ENCODE peak calls at places on chromosomes 4 and X, in five cellular contexts. H is caudate nucleus; C is tibial artery; D is ascending aorta; K is naive thymus-derived CD4-positive, alpha-beta T cell. X is an unnamed sample.

GRCh38 chr4:6464842-6465588 is 7.4 kb downstream of the PPP2R2C start:
- DNase-seq in K (no peak), C (peak; percentile 9), D (no peak), H (no peak), X (no peak)

GRCh38 chrX:130170752-130171445 is 863 bp upstream of the RAB33A start:
- DNase-seq in D (peak; percentile 66), C (no peak), K (peak; percentile 59), H (peak; percentile 90), X (no peak)

GRCh38 chr4:7514789-7515188 is 80.1 kb upstream of the PSAPL1 start:
- DNase-seq in K (no peak), C (no peak), H (no peak), D (no peak), X (no peak)

GRCh38 chr4:186936496-186937375 is 213.1 kb upstream of the FAT1 start:
- DNase-seq in D (no peak), C (no peak), K (no peak), H (no peak), X (no peak)

GRCh38 chrX:83008415-83008814 is 499.7 kb upstream of the POU3F4 start:
- DNase-seq in K (peak; percentile 8), H (no peak), D (no peak), C (no peak), X (no peak)

GRCh38 chr4:26083987-26084386 is 170.0 kb downstream of the SMIM20 start:
- DNase-seq in D (no peak), K (no peak), H (no peak), C (no peak), X (no peak)

GRCh38 chr4:156999175-156999517 is 27.5 kb upstream of the PDGFC start:
- DNase-seq in D (peak; percentile 78), K (no peak), C (peak; percentile 26), H (no peak), X (no peak)

GRCh38 chr4:38313175-38313574 is 350.8 kb upstream of the KLF3 start:
- DNase-seq in D (no peak), C (no peak), K (no peak), H (no peak), X (no peak)

GRCh38 chr4:107216379-107216778 is 180.3 kb upstream of the DKK2 start:
- DNase-seq in K (no peak), C (no peak), H (no peak), D (no peak), X (no peak)

GRCh38 chr4:113008726-113009125 is 40.7 kb upstream of the ANK2 start:
- DNase-seq in H (no peak), K (no peak), C (no peak), D (no peak), X (no peak)

GRCh38 chr4:4922441-4922840 is 63.0 kb downstream of the MSX1 start:
- DNase-seq in C (no peak), K (no peak), H (no peak), D (no peak), X (no peak)

GRCh38 chr4:16120720-16121119 is 36.9 kb upstream of the PROM1 start:
- DNase-seq in D (no peak), C (no peak), H (no peak), K (no peak), X (no peak)

GRCh38 chrX:63735882-63736281 is 49.1 kb downstream of the ARHGEF9 start:
- DNase-seq in C (no peak), K (no peak), D (no peak), H (no peak), X (no peak)

GRCh38 chr4:82372502-82372873 is 1.3 kb downstream of the HNRNPD start:
- DNase-seq in D (no peak), H (peak; percentile 26), K (peak; percentile 33), C (peak; percentile 32), X (no peak)

GRCh38 chr4:59540311-59540710 is 1659.8 kb upstream of the ADGRL3 start:
- DNase-seq in D (no peak), K (no peak), C (no peak), H (no peak), X (no peak)

GRCh38 chrX:110992611-110993010 is 103.4 kb upstream of the PAK3 start:
- DNase-seq in C (no peak), H (no peak), D (no peak), K (peak; percentile 20), X (no peak)

GRCh38 chrX:12978205-12979010 is 3.5 kb downstream of the TMSB4X start:
- DNase-seq in H (peak; percentile 22), C (no peak), D (peak; percentile 68), K (peak; percentile 88), X (no peak)

GRCh38 chrX:153517421-153517820 is at the start of gene ATP2B3:
- DNase-seq in D (no peak), H (peak; percentile 26), C (no peak), K (no peak), X (no peak)

GRCh38 chr4:25973346-25973745 is 59.3 kb downstream of the SMIM20 start:
- DNase-seq in D (no peak), H (no peak), C (no peak), K (no peak), X (no peak)

GRCh38 chrX:459611-460010 is 72.9 kb upstream of the PPP2R3B start:
- DNase-seq in H (no peak), D (no peak), C (no peak), K (no peak), X (no peak)

GRCh38 chrX:31036895-31037294 is 34.9 kb downstream of the FTHL17 start:
- DNase-seq in H (no peak), C (peak; percentile 23), D (no peak), K (no peak), X (no peak)

GRCh38 chrX:120302434-120302833 is 8.8 kb downstream of the TMEM255A start:
- DNase-seq in C (no peak), K (no peak), D (no peak), H (no peak), X (no peak)

GRCh38 chr4:103008875-103009729 is 10.4 kb downstream of the SLC9B1 start:
- DNase-seq in K (peak; percentile 67), H (no peak), D (no peak), C (no peak), X (no peak)

GRCh38 chrX:39313149-39313548 is 511.9 kb downstream of the MID1IP1 start:
- DNase-seq in H (no peak), D (no peak), C (no peak), K (no peak), X (no peak)

GRCh38 chrX:39310925-39311324 is 509.7 kb downstream of the MID1IP1 start:
- DNase-seq in K (no peak), D (no peak), H (no peak), C (no peak), X (no peak)

GRCh38 chrX:39309018-39309620 is 507.9 kb downstream of the MID1IP1 start:
- DNase-seq in K (peak; percentile 43), C (no peak), H (no peak), D (no peak), X (no peak)

GRCh38 chrX:39309721-39310152 is 508.5 kb downstream of the MID1IP1 start:
- DNase-seq in C (no peak), D (no peak), K (peak; percentile 81), H (no peak), X (no peak)

GRCh38 chrX:39311646-39312045 is 510.4 kb downstream of the MID1IP1 start:
- DNase-seq in C (no peak), D (no peak), H (no peak), K (peak; percentile 27), X (no peak)
- H3K27ac ChIP-seq in C (no peak overlapping the region), D (no peak overlapping the region), H (no peak overlapping the region), K (peak overlapping the region; percentile 84), X (no peak overlapping the region)

DNA sequence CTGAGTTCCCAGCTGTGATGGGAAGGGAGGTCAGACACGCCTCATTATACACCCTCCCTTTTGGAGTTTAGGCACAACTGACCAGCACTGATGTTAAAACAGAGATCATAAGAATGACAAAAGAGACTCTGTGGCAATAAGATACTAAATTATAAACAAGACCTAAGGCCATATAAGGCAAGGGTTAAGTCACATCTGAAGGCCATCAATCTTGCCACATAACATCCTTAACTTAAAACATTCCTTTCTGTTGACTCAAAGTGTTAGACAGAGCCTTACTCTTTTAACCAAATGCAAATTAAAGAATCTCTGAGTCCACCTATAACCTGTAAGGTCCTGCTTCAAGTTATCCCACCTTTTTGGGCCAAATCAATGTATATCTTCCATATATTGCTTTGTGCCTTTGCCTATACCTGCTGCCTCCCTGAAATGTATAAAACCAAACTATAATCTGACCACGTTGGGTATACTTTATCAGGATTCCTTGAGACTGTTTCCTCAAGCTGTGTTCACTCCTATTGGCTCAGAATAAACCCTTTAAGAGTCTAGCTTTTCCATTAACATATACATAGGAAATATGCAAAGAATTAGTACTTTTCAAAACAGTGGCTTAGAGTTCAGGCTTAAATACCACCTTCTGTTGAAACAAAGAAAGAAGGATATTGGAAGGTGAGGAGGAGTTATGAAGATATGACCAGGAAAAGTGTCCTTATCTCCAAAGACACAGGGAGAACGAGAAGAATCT is 214.4 kb upstream of the PPP1R2C start:
- DNase-seq in H (no peak), C (no peak), K (no peak), D (no peak), X (no peak)
- H3K27ac ChIP-seq in H (no peak overlapping the region), C (no peak overlapping the region), K (no peak overlapping the region), D (no peak overlapping the region), X (no peak overlapping the region)

DNA sequence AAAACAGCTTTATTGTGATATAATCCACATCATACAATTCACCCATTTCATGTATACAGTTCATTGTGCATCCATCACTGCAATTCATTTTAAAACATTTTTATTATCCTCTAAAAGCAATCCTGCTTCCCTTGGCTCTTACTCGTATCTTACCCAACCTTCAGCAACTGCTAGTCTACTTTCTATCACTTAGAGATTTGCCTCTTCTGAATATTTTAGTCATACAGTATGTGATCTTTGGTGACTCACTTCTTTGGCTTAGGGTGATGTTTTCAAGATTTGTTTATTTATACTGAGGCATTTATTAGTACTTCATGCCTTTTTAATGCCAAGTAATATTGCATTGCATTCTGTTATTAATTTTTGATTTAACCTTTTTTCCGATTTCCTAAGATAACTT is 15.0 kb upstream of the MSMO1 start:
- DNase-seq in H (no peak), D (no peak), K (no peak), C (no peak), X (no peak)
- H3K27ac ChIP-seq in H (no peak overlapping the region), D (no peak overlapping the region), K (no peak overlapping the region), C (no peak overlapping the region), X (no peak overlapping the region)

GRCh38 chr4:62004881-62005280 is 804.8 kb downstream of the ADGRL3 start:
- DNase-seq in K (no peak), C (no peak), D (no peak), H (no peak), X (no peak)
- H3K27ac ChIP-seq in K (no peak overlapping the region), C (no peak overlapping the region), D (no peak overlapping the region), H (no peak overlapping the region), X (no peak overlapping the region)

GRCh38 chr4:36177946-36178345 is 66.4 kb downstream of the ARAP2 start:
- DNase-seq in K (no peak), D (no peak), H (no peak), C (no peak), X (no peak)
- H3K27ac ChIP-seq in K (no peak overlapping the region), D (no peak overlapping the region), H (peak overlapping the region; percentile 36), C (no peak overlapping the region), X (no peak overlapping the region)

X was measured in thoracic aorta.